ENCODE peak calls at places on chromosomes 6 and 20, in four cellular contexts. One of them, this sample, is unnamed.
A peak's percentile ranks its signal among the peaks of the same experiment; 100 is the strongest.

GRCh38 chr6:72963946-72964345 is 261.4 kb downstream of the KHDC1L start:
- DNase-seq in GM12891: no peak
- DNase-seq in K562: no peak
- DNase-seq in GM12878: no peak
- DNase-seq in this sample: no peak

GRCh38 chr20:57548177-57549058 is 12.5 kb upstream of the PCK1 start:
- DNase-seq in GM12891: no peak
- DNase-seq in GM12878: no peak
- DNase-seq in K562: no peak
- DNase-seq in this sample: no peak

GRCh38 chr6:73262701-73263569 is at the start of gene KHDC1:
- DNase-seq in K562: peak; percentile 73
- DNase-seq in GM12891: peak; percentile 70
- DNase-seq in GM12878: no peak
- DNase-seq in this sample: peak; percentile 30

GRCh38 chr20:50153500-50154377 is at the start of gene PEDS1:
- DNase-seq in K562: peak; percentile 98
- DNase-seq in GM12878: peak; percentile 45
- DNase-seq in GM12891: peak; percentile 99
- DNase-seq in this sample: peak; percentile 84

GRCh38 chr6:139407718-139408222 is 33.3 kb upstream of the CITED2 start:
- DNase-seq in GM12878: no peak
- DNase-seq in GM12891: no peak
- DNase-seq in K562: no peak
- DNase-seq in this sample: no peak

GRCh38 chr6:27293436-27294152 is 18.5 kb downstream of the POM121L2 start:
- DNase-seq in GM12878: no peak
- DNase-seq in K562: peak; percentile 68
- DNase-seq in GM12891: no peak
- DNase-seq in this sample: no peak

GRCh38 chr20:48783533-48784272 is 44.1 kb downstream of the PREX1 start:
- DNase-seq in GM12878: no peak
- DNase-seq in GM12891: no peak
- DNase-seq in K562: no peak
- DNase-seq in this sample: no peak

GRCh38 chr6:167552961-167553360 is 228.1 kb downstream of the TTLL2 start:
- DNase-seq in GM12878: no peak
- DNase-seq in GM12891: no peak
- DNase-seq in K562: no peak
- DNase-seq in this sample: no peak

GRCh38 chr6:36122495-36123269 is 7.6 kb upstream of the MAPK13 start:
- DNase-seq in GM12878: no peak
- DNase-seq in GM12891: no peak
- DNase-seq in K562: no peak
- DNase-seq in this sample: no peak

GRCh38 chr6:133184798-133185380 is 56.3 kb upstream of the EYA4 start:
- DNase-seq in GM12891: no peak
- DNase-seq in GM12878: no peak
- DNase-seq in K562: no peak
- DNase-seq in this sample: no peak

GRCh38 chr6:53437557-53438202 is 88.9 kb upstream of the ELOVL5 start:
- DNase-seq in K562: peak; percentile 67
- DNase-seq in GM12891: no peak
- DNase-seq in GM12878: peak; percentile 27
- DNase-seq in this sample: no peak

GRCh38 chr6:108897371-108897770 is 49.1 kb downstream of the ARMC2 start:
- DNase-seq in GM12878: no peak
- DNase-seq in GM12891: no peak
- DNase-seq in K562: no peak
- DNase-seq in this sample: no peak

GRCh38 chr20:1020614-1021013 is 18.5 kb upstream of the RSPO4 start:
- DNase-seq in GM12878: no peak
- DNase-seq in K562: no peak
- DNase-seq in GM12891: no peak
- DNase-seq in this sample: no peak

GRCh38 chr6:151783692-151784091 is 23.8 kb upstream of the ESR1 start:
- DNase-seq in K562: no peak
- DNase-seq in GM12878: no peak
- DNase-seq in GM12891: no peak
- DNase-seq in this sample: no peak

GRCh38 chr20:53917145-53918009 is 153.0 kb downstream of the BCAS1 start:
- DNase-seq in GM12878: peak; percentile 93
- DNase-seq in K562: peak; percentile 71
- DNase-seq in GM12891: no peak
- DNase-seq in this sample: no peak

GRCh38 chr6:69164564-69165252 is 529.6 kb downstream of the ADGRB3 start:
- DNase-seq in GM12891: no peak
- DNase-seq in GM12878: no peak
- DNase-seq in K562: no peak
- DNase-seq in this sample: no peak

GRCh38 chr20:32681175-32682084 is 7.7 kb upstream of the C20orf203 start:
- DNase-seq in K562: peak; percentile 91
- DNase-seq in GM12891: no peak
- DNase-seq in GM12878: no peak
- DNase-seq in this sample: peak; percentile 27

DNA sequence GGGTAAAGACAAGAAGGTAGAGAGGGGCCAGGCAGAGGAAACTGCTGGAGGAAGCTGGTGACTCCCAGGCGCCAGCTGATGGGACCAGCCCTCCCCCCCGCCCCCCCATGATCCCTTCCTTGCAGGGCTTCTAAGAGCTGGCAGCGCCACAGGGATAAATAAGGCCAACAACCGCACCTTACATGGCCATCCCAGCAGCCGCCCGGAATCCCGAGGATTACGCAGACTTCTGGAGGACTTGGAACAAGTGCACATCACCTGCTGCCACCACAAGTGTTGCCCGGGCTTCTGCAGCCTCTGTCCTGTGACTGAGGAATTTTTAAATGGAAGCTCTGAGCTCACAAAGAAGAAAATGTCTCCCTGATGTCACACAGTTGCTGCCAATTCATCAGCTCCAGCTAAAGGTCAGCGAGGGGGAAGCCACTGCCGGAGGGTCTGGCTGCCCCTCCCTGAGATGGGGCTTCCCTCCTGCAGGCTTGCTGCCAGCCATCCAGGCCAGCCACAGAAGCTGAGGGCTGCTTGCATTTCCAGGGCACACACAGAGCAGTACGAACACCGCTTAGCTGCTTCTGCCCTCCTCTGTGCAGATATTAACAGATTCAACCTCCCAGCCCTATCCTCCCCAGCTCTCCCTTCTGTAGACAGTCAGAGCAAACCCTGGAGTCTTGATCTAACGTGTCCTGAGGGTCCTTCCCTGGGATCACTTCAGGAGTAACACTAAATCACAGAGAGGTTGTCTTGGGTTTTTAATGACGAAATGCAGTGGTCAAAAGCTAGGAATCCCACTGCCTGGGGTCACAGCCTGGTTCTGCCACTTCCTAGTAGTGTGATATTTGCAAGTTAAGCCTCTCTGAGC is 38.6 kb upstream of the PIM1 start:
- DNase-seq in GM12891: no peak
- DNase-seq in GM12878: no peak
- DNase-seq in K562: no peak
- DNase-seq in this sample: no peak
- TF ChIP-seq SPI1 in GM12891: no peak
- TF ChIP-seq SPI1 in GM12878: no peak
- TF ChIP-seq SPI1 in K562: no peak
- TF ChIP-seq SPI1 in this sample: no peak

GRCh38 chr6:143339223-143339622 is 111.3 kb downstream of the ADAT2 start:
- DNase-seq in K562: no peak
- DNase-seq in GM12878: no peak
- DNase-seq in GM12891: no peak
- DNase-seq in this sample: no peak
- TF ChIP-seq SPI1 in K562: no peak
- TF ChIP-seq SPI1 in GM12878: no peak
- TF ChIP-seq SPI1 in GM12891: no peak
- TF ChIP-seq SPI1 in this sample: no peak

GRCh38 chr6:25614052-25614451 is 38.0 kb upstream of the SCGN start:
- DNase-seq in GM12891: no peak
- DNase-seq in GM12878: no peak
- DNase-seq in K562: no peak
- DNase-seq in this sample: no peak

GRCh38 chr6:25620391-25620790 is 31.6 kb upstream of the SCGN start:
- DNase-seq in GM12891: no peak
- DNase-seq in GM12878: no peak
- DNase-seq in K562: no peak
- DNase-seq in this sample: no peak

GRCh38 chr6:25619222-25619621 is 32.8 kb upstream of the SCGN start:
- DNase-seq in GM12891: no peak
- DNase-seq in K562: no peak
- DNase-seq in GM12878: no peak
- DNase-seq in this sample: no peak

GRCh38 chr6:25613415-25613814 is 38.6 kb upstream of the SCGN start:
- DNase-seq in K562: no peak
- DNase-seq in GM12891: no peak
- DNase-seq in GM12878: no peak
- DNase-seq in this sample: no peak

GRCh38 chr6:25617997-25618396 is 34.0 kb upstream of the SCGN start:
- DNase-seq in GM12878: no peak
- DNase-seq in GM12891: no peak
- DNase-seq in K562: no peak
- DNase-seq in this sample: no peak
- TF ChIP-seq SPI1 in GM12878: peak; percentile 84
- TF ChIP-seq SPI1 in GM12891: peak; percentile 72
- TF ChIP-seq SPI1 in K562: no peak
- TF ChIP-seq SPI1 in this sample: no peak

DNA sequence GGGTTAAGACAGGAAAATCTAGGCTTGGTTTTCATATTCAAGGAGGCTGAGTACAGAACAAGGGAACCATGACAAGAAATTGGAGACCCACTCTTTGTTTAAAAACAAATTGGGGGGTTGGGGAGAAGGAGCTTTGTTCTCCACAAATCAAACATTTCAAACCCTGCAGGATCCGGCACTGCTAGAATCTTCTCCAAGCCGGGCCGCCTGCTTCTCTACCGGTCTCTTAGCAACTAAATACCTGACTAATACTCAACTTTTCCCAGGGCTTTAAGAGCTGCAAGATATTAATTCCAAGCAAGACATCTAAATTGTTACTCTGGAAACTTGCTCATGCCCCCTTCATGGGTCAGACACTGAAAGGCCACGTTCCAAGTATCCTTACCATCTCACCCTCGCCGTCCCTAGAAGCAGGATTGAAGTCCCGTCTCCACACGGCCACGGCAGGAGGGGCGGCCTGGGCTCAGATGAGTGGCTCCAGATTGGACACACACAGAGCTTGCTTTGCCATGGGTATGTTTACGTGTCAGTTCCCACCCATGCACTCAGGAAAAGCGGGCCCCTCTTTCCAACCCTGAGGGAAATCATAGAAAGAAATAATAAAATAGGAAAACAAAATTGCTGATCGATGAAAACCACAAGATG is 126.4 kb upstream of the CDH4 start:
- DNase-seq in K562: no peak
- DNase-seq in GM12878: no peak
- DNase-seq in GM12891: no peak
- DNase-seq in this sample: no peak
- TF ChIP-seq SPI1 in K562: no peak
- TF ChIP-seq SPI1 in GM12878: no peak
- TF ChIP-seq SPI1 in GM12891: no peak
- TF ChIP-seq SPI1 in this sample: no peak

GRCh38 chr20:34083137-34083536 is 28.9 kb downstream of the EIF2S2 start:
- DNase-seq in GM12891: no peak
- DNase-seq in GM12878: no peak
- DNase-seq in K562: peak; percentile 68
- DNase-seq in this sample: no peak
- TF ChIP-seq SPI1 in GM12891: no peak
- TF ChIP-seq SPI1 in GM12878: no peak
- TF ChIP-seq SPI1 in K562: no peak
- TF ChIP-seq SPI1 in this sample: no peak

DNA sequence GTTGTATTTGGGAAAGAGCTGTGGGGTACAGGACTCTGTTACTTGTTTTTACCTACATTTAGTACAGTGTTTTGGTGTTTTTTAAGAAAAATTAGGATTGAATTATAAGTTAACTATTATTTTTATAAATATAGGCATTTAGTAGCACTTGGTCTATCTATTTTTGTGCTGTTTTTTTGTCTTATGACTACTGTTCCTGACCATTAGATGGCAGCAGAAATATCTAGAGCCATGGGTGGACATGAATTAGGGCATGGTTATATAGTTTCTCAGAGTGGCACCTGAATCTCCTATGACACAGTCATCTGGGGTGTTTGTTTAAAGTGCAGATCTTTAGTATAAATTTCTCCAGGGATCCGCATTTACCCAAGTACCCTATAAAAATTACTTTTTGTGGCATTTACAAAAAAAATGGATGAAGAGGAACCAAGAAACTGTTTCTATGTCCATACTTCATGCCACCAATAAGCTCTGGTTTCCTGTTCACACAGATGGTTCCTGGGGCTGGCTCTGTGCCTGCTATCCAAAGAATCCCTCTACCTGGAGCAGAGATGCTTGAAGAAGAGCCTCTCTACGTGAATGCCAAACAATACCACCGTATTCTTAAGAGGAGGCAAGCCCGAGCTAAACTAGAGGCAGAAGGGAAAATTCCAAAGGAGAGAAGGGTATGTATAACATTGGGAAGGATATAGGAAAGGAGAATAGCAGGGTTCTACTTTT is 19.8 kb downstream of the NFYA start:
- DNase-seq in GM12878: no peak
- DNase-seq in GM12891: no peak
- DNase-seq in K562: no peak
- DNase-seq in this sample: no peak
- TF ChIP-seq SPI1 in GM12878: no peak
- TF ChIP-seq SPI1 in GM12891: no peak
- TF ChIP-seq SPI1 in K562: no peak
- TF ChIP-seq SPI1 in this sample: no peak

DNA sequence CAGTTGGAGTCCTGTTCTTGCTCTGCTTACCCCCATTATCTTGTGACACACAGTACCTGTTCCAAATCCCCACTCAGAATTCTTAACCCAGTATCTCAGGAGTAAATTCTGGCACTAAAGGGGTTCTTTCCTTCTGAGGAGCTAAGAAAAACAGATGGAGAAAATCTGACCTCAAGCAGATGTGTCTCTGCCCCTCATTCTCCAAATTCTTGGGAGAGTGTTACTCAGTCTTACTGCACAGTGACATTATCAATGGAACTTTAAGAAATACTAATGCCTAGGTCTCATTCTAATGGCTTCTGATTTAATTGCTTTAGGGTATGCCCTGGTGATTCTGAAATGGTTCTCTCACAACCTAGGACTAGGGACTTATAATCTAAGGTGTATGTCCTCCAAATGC is 40.6 kb upstream of the PTPRK start:
- DNase-seq in GM12891: no peak
- DNase-seq in K562: no peak
- DNase-seq in GM12878: no peak
- DNase-seq in this sample: no peak
- TF ChIP-seq SPI1 in GM12891: no peak
- TF ChIP-seq SPI1 in K562: no peak
- TF ChIP-seq SPI1 in GM12878: no peak
- TF ChIP-seq SPI1 in this sample: no peak

GRCh38 chr20:59402697-59403096 is 102.3 kb downstream of the EDN3 start:
- DNase-seq in GM12891: no peak
- DNase-seq in GM12878: no peak
- DNase-seq in K562: no peak
- DNase-seq in this sample: peak; percentile 4
- TF ChIP-seq SPI1 in GM12891: no peak
- TF ChIP-seq SPI1 in GM12878: no peak
- TF ChIP-seq SPI1 in K562: no peak
- TF ChIP-seq SPI1 in this sample: no peak

GRCh38 chr20:41058007-41058673 is 29.5 kb downstream of the TOP1 start:
- DNase-seq in K562: peak; percentile 66
- DNase-seq in GM12878: no peak
- DNase-seq in GM12891: no peak
- DNase-seq in this sample: no peak
- TF ChIP-seq SPI1 in K562: no peak
- TF ChIP-seq SPI1 in GM12878: no peak
- TF ChIP-seq SPI1 in GM12891: no peak
- TF ChIP-seq SPI1 in this sample: no peak

This sample was measured in HL-60.